ENCODE peak calls at places on chromosomes 7 and 10, in nine cellular contexts. J, D, Q, E, R, U, V, X and Y are unnamed samples.

GRCh38 chr7:88485811-88486210 is 179.1 kb upstream of the STEAP4 start:
- DNase-seq in J (no peak), D (no peak), Q (no peak), E (no peak), R (no peak), U (no peak), V (no peak), X (no peak), Y (no peak)

GRCh38 chr10:5833814-5834213 is 20.6 kb upstream of the GDI2 start:
- DNase-seq in J (no peak), D (no peak), Q (no peak), E (no peak), R (no peak), U (no peak), V (no peak), X (no peak), Y (no peak)

GRCh38 chr7:1053002-1053411 is 8.7 kb downstream of the GPR146 start:
- DNase-seq in J (no peak), D (no peak), Q (peak), E (no peak), R (no peak), U (no peak), V (no peak), X (no peak), Y (no peak)

GRCh38 chr10:14519785-14520184 is 189.1 kb upstream of the FRMD4A start:
- DNase-seq in J (no peak), D (no peak), Q (no peak), E (no peak), R (no peak), U (no peak), V (no peak), X (no peak), Y (no peak)

GRCh38 chr7:136637826-136638225 is 230.6 kb upstream of the CHRM2 start:
- DNase-seq in J (no peak), D (no peak), Q (no peak), E (no peak), R (no peak), U (peak), V (no peak), X (no peak), Y (no peak)

GRCh38 chr7:35015346-35015859 is 21.9 kb downstream of the DPY19L1 start:
- DNase-seq in J (no peak), D (no peak), Q (no peak), E (no peak), R (no peak), U (no peak), V (no peak), X (no peak), Y (no peak)

GRCh38 chr10:19310121-19310520 is 261.5 kb downstream of the MALRD1 start:
- DNase-seq in J (no peak), D (no peak), Q (no peak), E (no peak), R (no peak), U (no peak), V (no peak), X (no peak), Y (no peak)

GRCh38 chr10:12408472-12408871 is 59.1 kb downstream of the CAMK1D start:
- DNase-seq in J (no peak), D (no peak), Q (no peak), E (no peak), R (no peak), U (no peak), V (no peak), X (no peak), Y (no peak)

GRCh38 chr10:2917926-2918325 is 149.4 kb upstream of the PFKP start:
- DNase-seq in J (no peak), D (no peak), Q (no peak), E (no peak), R (no peak), U (no peak), V (no peak), X (no peak), Y (no peak)

GRCh38 chr7:17535776-17536175 is 237.3 kb downstream of the AHR start:
- DNase-seq in J (no peak), D (no peak), Q (no peak), E (no peak), R (no peak), U (no peak), V (no peak), X (no peak), Y (no peak)

GRCh38 chr10:70588852-70589570 is 13.5 kb downstream of the PRF1 start:
- DNase-seq in J (no peak), D (no peak), Q (no peak), E (no peak), R (no peak), U (no peak), V (no peak), X (no peak), Y (no peak)

GRCh38 chr10:5338010-5338409 is 26.8 kb upstream of the UCN3 start:
- DNase-seq in J (no peak), D (no peak), Q (no peak), E (no peak), R (no peak), U (no peak), V (no peak), X (no peak), Y (no peak)

GRCh38 chr10:43115881-43116595 is 22.2 kb upstream of the CSGALNACT2 start:
- DNase-seq in J (no peak), D (no peak), Q (no peak), E (no peak), R (no peak), U (no peak), V (no peak), X (no peak), Y (no peak)

GRCh38 chr7:77327932-77328628 is 88.1 kb downstream of the GSAP start:
- DNase-seq in J (no peak), D (no peak), Q (no peak), E (no peak), R (no peak), U (no peak), V (no peak), X (peak), Y (no peak)

GRCh38 chr10:30431435-30431911 is 2.5 kb upstream of the MAP3K8 start:
- DNase-seq in J (no peak), D (no peak), Q (no peak), E (no peak), R (no peak), U (peak), V (no peak), X (no peak), Y (peak)

GRCh38 chr10:123287594-123288247 is 133.5 kb downstream of the BUB3 start:
- DNase-seq in J (no peak), D (no peak), Q (no peak), E (peak), R (no peak), U (peak), V (no peak), X (no peak), Y (no peak)

GRCh38 chr7:40527723-40528122 is 392.9 kb downstream of the SUGCT start:
- DNase-seq in J (no peak), D (no peak), Q (no peak), E (no peak), R (no peak), U (no peak), V (no peak), X (no peak), Y (no peak)

GRCh38 chr10:13092446-13093102 is 7.4 kb upstream of the OPTN start:
- DNase-seq in J (no peak), D (no peak), Q (no peak), E (no peak), R (no peak), U (no peak), V (no peak), X (no peak), Y (peak)

GRCh38 chr7:17369686-17370426 is 71.4 kb downstream of the AHR start:
- DNase-seq in J (no peak), D (no peak), Q (no peak), E (no peak), R (no peak), U (peak), V (no peak), X (peak), Y (no peak)

GRCh38 chr7:15085361-15085760 is 182.8 kb upstream of the DGKB start:
- DNase-seq in J (no peak), D (no peak), Q (no peak), E (no peak), R (no peak), U (no peak), V (no peak), X (no peak), Y (no peak)

GRCh38 chr7:116836080-116836479 is 26.3 kb upstream of the CAPZA2 start:
- DNase-seq in J (no peak), D (no peak), Q (no peak), E (no peak), R (no peak), U (no peak), V (no peak), X (no peak), Y (no peak)

GRCh38 chr10:114157912-114158311 is 16.1 kb downstream of the CCDC186 start:
- DNase-seq in J (no peak), D (no peak), Q (no peak), E (no peak), R (no peak), U (no peak), V (no peak), X (no peak), Y (no peak)

GRCh38 chr10:51224610-51225230 is 150.4 kb downstream of the PRKG1 start:
- DNase-seq in J (no peak), D (no peak), Q (no peak), E (no peak), R (no peak), U (peak), V (no peak), X (no peak), Y (no peak)

GRCh38 chr10:70729763-70730357 is 55.3 kb downstream of the TBATA start:
- DNase-seq in J (no peak), D (no peak), Q (no peak), E (no peak), R (no peak), U (no peak), V (no peak), X (no peak), Y (peak)

GRCh38 chr10:96999987-97000386 is 167.9 kb downstream of the LCOR start:
- DNase-seq in J (no peak), D (no peak), Q (no peak), E (no peak), R (no peak), U (no peak), V (no peak), X (no peak), Y (no peak)

GRCh38 chr10:97428572-97428981 is 2.6 kb downstream of the PGAM1 start:
- DNase-seq in J (no peak), D (no peak), Q (no peak), E (no peak), R (peak), U (peak), V (peak), X (no peak), Y (no peak)